ENCODE peak calls at places on chromosomes 3 and 15, in six cellular contexts. L is heart left ventricle, Z is aorta, Q is NCI-H1105, B is astrocyte of the spinal cord, C is BE2C. E is an unnamed sample.

GRCh38 chr3:169999433-169999832 is 32.8 kb downstream of the SEC62 start:
- DNase-seq in L (no peak), Z (no peak), Q (no peak), B (no peak), C (no peak), E (no peak)

GRCh38 chr3:78986702-78987101 is 781.1 kb downstream of the ROBO1 start:
- DNase-seq in L (no peak), Z (no peak), Q (no peak), B (no peak), C (no peak), E (no peak)

GRCh38 chr3:143158549-143158988 is 39.0 kb downstream of the CHST2 start:
- DNase-seq in L (no peak), Z (no peak), Q (no peak), B (peak), C (no peak), E (no peak)

GRCh38 chr3:136547293-136547692 is 204.9 kb downstream of the STAG1 start:
- DNase-seq in L (no peak), Z (no peak), Q (no peak), B (no peak), C (no peak), E (no peak)

GRCh38 chr15:81087121-81087520 is 46.9 kb upstream of the CFAP161 start:
- DNase-seq in L (no peak), Z (no peak), Q (no peak), B (no peak), C (no peak), E (no peak)

GRCh38 chr3:124121379-124122336 is 129.7 kb upstream of the ROPN1 start:
- DNase-seq in L (no peak), Z (no peak), Q (no peak), B (no peak), C (no peak), E (no peak)

GRCh38 chr3:116001063-116001765 is 377.9 kb downstream of the GAP43 start:
- DNase-seq in L (no peak), Z (no peak), Q (no peak), B (peak), C (no peak), E (no peak)

GRCh38 chr3:137385922-137386321 is 378.2 kb upstream of the SOX14 start:
- DNase-seq in L (no peak), Z (no peak), Q (no peak), B (no peak), C (no peak), E (no peak)

GRCh38 chr3:115571413-115571812 is 51.9 kb upstream of the GAP43 start:
- DNase-seq in L (no peak), Z (no peak), Q (no peak), B (no peak), C (no peak), E (no peak)

GRCh38 chr3:81962396-81962795 is 201.0 kb upstream of the GBE1 start:
- DNase-seq in L (no peak), Z (no peak), Q (no peak), B (peak), C (no peak), E (no peak)

GRCh38 chr3:5012398-5012797 is 33.2 kb downstream of the BHLHE40 start:
- DNase-seq in L (no peak), Z (no peak), Q (no peak), B (no peak), C (no peak), E (no peak)

GRCh38 chr3:10949197-10949596 is 43.4 kb upstream of the SLC6A1 start:
- DNase-seq in L (no peak), Z (no peak), Q (no peak), B (no peak), C (no peak), E (no peak)

GRCh38 chr3:39291903-39292329 is 12.1 kb upstream of the CX3CR1 start:
- DNase-seq in L (peak), Z (peak), Q (peak), B (peak), C (peak), E (no peak)